ENCODE peak calls at places on chromosomes 5 and 9, in nine cellular contexts. One of them, this sample, is unnamed.

GRCh38 chr5:179780343-179780742 is 13.4 kb upstream of the LTC4S start:
- DNase-seq in right cardiac atrium: no peak
- DNase-seq in BJ: no peak
- DNase-seq in HFF-Myc: no peak
- DNase-seq in NCI-H2171 treated with DMSO at 0.1 percent for 48 hours: no peak
- DNase-seq in HuH-7.5: no peak
- DNase-seq in activated naive CD4-positive, alpha-beta T cell treated with anti-CD3 and anti-CD28 coated beads, Interleukin-2, amount 50 U/mL, for 16 hours: no peak
- DNase-seq in CD4-positive, alpha-beta T cell: no peak
- DNase-seq in SW 1271: no peak
- DNase-seq in this sample: no peak

GRCh38 chr5:89147026-89147425 is 264.0 kb upstream of the MEF2C start:
- DNase-seq in right cardiac atrium: no peak
- DNase-seq in BJ: no peak
- DNase-seq in HFF-Myc: no peak
- DNase-seq in NCI-H2171 treated with DMSO at 0.1 percent for 48 hours: no peak
- DNase-seq in HuH-7.5: no peak
- DNase-seq in activated naive CD4-positive, alpha-beta T cell treated with anti-CD3 and anti-CD28 coated beads, Interleukin-2, amount 50 U/mL, for 16 hours: no peak
- DNase-seq in CD4-positive, alpha-beta T cell: no peak
- DNase-seq in SW 1271: no peak
- DNase-seq in this sample: no peak

GRCh38 chr5:160342413-160342941 is 27.9 kb downstream of the C1QTNF2 start:
- DNase-seq in right cardiac atrium: no peak
- DNase-seq in BJ: peak
- DNase-seq in HFF-Myc: no peak
- DNase-seq in NCI-H2171 treated with DMSO at 0.1 percent for 48 hours: peak
- DNase-seq in HuH-7.5: no peak
- DNase-seq in activated naive CD4-positive, alpha-beta T cell treated with anti-CD3 and anti-CD28 coated beads, Interleukin-2, amount 50 U/mL, for 16 hours: no peak
- DNase-seq in CD4-positive, alpha-beta T cell: no peak
- DNase-seq in SW 1271: no peak
- DNase-seq in this sample: no peak

GRCh38 chr9:134066923-134067851 is 639 bp downstream of the BRD3 start:
- DNase-seq in right cardiac atrium: no peak
- DNase-seq in BJ: no peak
- DNase-seq in HFF-Myc: no peak
- DNase-seq in NCI-H2171 treated with DMSO at 0.1 percent for 48 hours: peak
- DNase-seq in HuH-7.5: peak
- DNase-seq in activated naive CD4-positive, alpha-beta T cell treated with anti-CD3 and anti-CD28 coated beads, Interleukin-2, amount 50 U/mL, for 16 hours: peak
- DNase-seq in CD4-positive, alpha-beta T cell: peak
- DNase-seq in SW 1271: no peak
- DNase-seq in this sample: no peak

GRCh38 chr9:32524558-32525461 is 1.2 kb downstream of the RIGI start:
- DNase-seq in right cardiac atrium: no peak
- DNase-seq in BJ: no peak
- DNase-seq in HFF-Myc: no peak
- DNase-seq in NCI-H2171 treated with DMSO at 0.1 percent for 48 hours: no peak
- DNase-seq in HuH-7.5: no peak
- DNase-seq in activated naive CD4-positive, alpha-beta T cell treated with anti-CD3 and anti-CD28 coated beads, Interleukin-2, amount 50 U/mL, for 16 hours: peak
- DNase-seq in CD4-positive, alpha-beta T cell: no peak
- DNase-seq in SW 1271: peak
- DNase-seq in this sample: no peak

GRCh38 chr9:124497441-124497840 is 9.8 kb downstream of the NR5A1 start:
- DNase-seq in right cardiac atrium: no peak
- DNase-seq in BJ: no peak
- DNase-seq in HFF-Myc: no peak
- DNase-seq in NCI-H2171 treated with DMSO at 0.1 percent for 48 hours: no peak
- DNase-seq in HuH-7.5: no peak
- DNase-seq in activated naive CD4-positive, alpha-beta T cell treated with anti-CD3 and anti-CD28 coated beads, Interleukin-2, amount 50 U/mL, for 16 hours: no peak
- DNase-seq in CD4-positive, alpha-beta T cell: no peak
- DNase-seq in SW 1271: no peak
- DNase-seq in this sample: no peak

GRCh38 chr5:173454764-173455598 is 126.8 kb upstream of the STC2 start:
- DNase-seq in right cardiac atrium: peak
- DNase-seq in BJ: peak
- DNase-seq in HFF-Myc: peak
- DNase-seq in NCI-H2171 treated with DMSO at 0.1 percent for 48 hours: no peak
- DNase-seq in HuH-7.5: no peak
- DNase-seq in activated naive CD4-positive, alpha-beta T cell treated with anti-CD3 and anti-CD28 coated beads, Interleukin-2, amount 50 U/mL, for 16 hours: no peak
- DNase-seq in CD4-positive, alpha-beta T cell: no peak
- DNase-seq in SW 1271: peak
- DNase-seq in this sample: no peak

GRCh38 chr5:10538789-10539684 is 24.8 kb upstream of the ANKRD33B start:
- DNase-seq in right cardiac atrium: no peak
- DNase-seq in BJ: no peak
- DNase-seq in HFF-Myc: no peak
- DNase-seq in NCI-H2171 treated with DMSO at 0.1 percent for 48 hours: no peak
- DNase-seq in HuH-7.5: no peak
- DNase-seq in activated naive CD4-positive, alpha-beta T cell treated with anti-CD3 and anti-CD28 coated beads, Interleukin-2, amount 50 U/mL, for 16 hours: no peak
- DNase-seq in CD4-positive, alpha-beta T cell: no peak
- DNase-seq in SW 1271: no peak
- DNase-seq in this sample: no peak

GRCh38 chr5:151718168-151718567 is 31.5 kb upstream of the SPARC start:
- DNase-seq in right cardiac atrium: no peak
- DNase-seq in BJ: no peak
- DNase-seq in HFF-Myc: no peak
- DNase-seq in NCI-H2171 treated with DMSO at 0.1 percent for 48 hours: no peak
- DNase-seq in HuH-7.5: no peak
- DNase-seq in activated naive CD4-positive, alpha-beta T cell treated with anti-CD3 and anti-CD28 coated beads, Interleukin-2, amount 50 U/mL, for 16 hours: no peak
- DNase-seq in CD4-positive, alpha-beta T cell: no peak
- DNase-seq in SW 1271: no peak
- DNase-seq in this sample: no peak

GRCh38 chr5:67015577-67016290 is 180.9 kb downstream of the CD180 start:
- DNase-seq in right cardiac atrium: no peak
- DNase-seq in BJ: no peak
- DNase-seq in HFF-Myc: no peak
- DNase-seq in NCI-H2171 treated with DMSO at 0.1 percent for 48 hours: peak
- DNase-seq in HuH-7.5: no peak
- DNase-seq in activated naive CD4-positive, alpha-beta T cell treated with anti-CD3 and anti-CD28 coated beads, Interleukin-2, amount 50 U/mL, for 16 hours: no peak
- DNase-seq in CD4-positive, alpha-beta T cell: no peak
- DNase-seq in SW 1271: no peak
- DNase-seq in this sample: peak

GRCh38 chr5:149410071-149410470 is 31.0 kb upstream of the IL17B start:
- DNase-seq in right cardiac atrium: no peak
- DNase-seq in BJ: no peak
- DNase-seq in HFF-Myc: no peak
- DNase-seq in NCI-H2171 treated with DMSO at 0.1 percent for 48 hours: no peak
- DNase-seq in HuH-7.5: no peak
- DNase-seq in activated naive CD4-positive, alpha-beta T cell treated with anti-CD3 and anti-CD28 coated beads, Interleukin-2, amount 50 U/mL, for 16 hours: no peak
- DNase-seq in CD4-positive, alpha-beta T cell: no peak
- DNase-seq in SW 1271: no peak
- DNase-seq in this sample: no peak

GRCh38 chr5:63194126-63194525 is 615.5 kb downstream of the LRRC70 start:
- DNase-seq in right cardiac atrium: no peak
- DNase-seq in BJ: no peak
- DNase-seq in HFF-Myc: no peak
- DNase-seq in NCI-H2171 treated with DMSO at 0.1 percent for 48 hours: no peak
- DNase-seq in HuH-7.5: no peak
- DNase-seq in activated naive CD4-positive, alpha-beta T cell treated with anti-CD3 and anti-CD28 coated beads, Interleukin-2, amount 50 U/mL, for 16 hours: no peak
- DNase-seq in CD4-positive, alpha-beta T cell: no peak
- DNase-seq in SW 1271: no peak
- DNase-seq in this sample: no peak

GRCh38 chr5:55533806-55534435 is 843 bp downstream of the PLPP1 start:
- DNase-seq in right cardiac atrium: no peak
- DNase-seq in BJ: no peak
- DNase-seq in HFF-Myc: peak
- DNase-seq in NCI-H2171 treated with DMSO at 0.1 percent for 48 hours: peak
- DNase-seq in HuH-7.5: peak
- DNase-seq in activated naive CD4-positive, alpha-beta T cell treated with anti-CD3 and anti-CD28 coated beads, Interleukin-2, amount 50 U/mL, for 16 hours: no peak
- DNase-seq in CD4-positive, alpha-beta T cell: no peak
- DNase-seq in SW 1271: peak
- DNase-seq in this sample: peak

GRCh38 chr5:56116599-56117131 is 116.5 kb downstream of the ANKRD55 start:
- DNase-seq in right cardiac atrium: no peak
- DNase-seq in BJ: no peak
- DNase-seq in HFF-Myc: no peak
- DNase-seq in NCI-H2171 treated with DMSO at 0.1 percent for 48 hours: no peak
- DNase-seq in HuH-7.5: no peak
- DNase-seq in activated naive CD4-positive, alpha-beta T cell treated with anti-CD3 and anti-CD28 coated beads, Interleukin-2, amount 50 U/mL, for 16 hours: no peak
- DNase-seq in CD4-positive, alpha-beta T cell: no peak
- DNase-seq in SW 1271: no peak
- DNase-seq in this sample: no peak

GRCh38 chr5:179264053-179264540 is 81.2 kb downstream of the ADAMTS2 start:
- DNase-seq in right cardiac atrium: no peak
- DNase-seq in BJ: no peak
- DNase-seq in HFF-Myc: no peak
- DNase-seq in NCI-H2171 treated with DMSO at 0.1 percent for 48 hours: no peak
- DNase-seq in HuH-7.5: no peak
- DNase-seq in activated naive CD4-positive, alpha-beta T cell treated with anti-CD3 and anti-CD28 coated beads, Interleukin-2, amount 50 U/mL, for 16 hours: peak
- DNase-seq in CD4-positive, alpha-beta T cell: no peak
- DNase-seq in SW 1271: no peak
- DNase-seq in this sample: no peak

GRCh38 chr9:3510796-3511195 is 15.0 kb downstream of the RFX3 start:
- DNase-seq in right cardiac atrium: no peak
- DNase-seq in BJ: no peak
- DNase-seq in HFF-Myc: no peak
- DNase-seq in NCI-H2171 treated with DMSO at 0.1 percent for 48 hours: no peak
- DNase-seq in HuH-7.5: no peak
- DNase-seq in activated naive CD4-positive, alpha-beta T cell treated with anti-CD3 and anti-CD28 coated beads, Interleukin-2, amount 50 U/mL, for 16 hours: no peak
- DNase-seq in CD4-positive, alpha-beta T cell: no peak
- DNase-seq in SW 1271: no peak
- DNase-seq in this sample: no peak

GRCh38 chr5:139725073-139725830 is 70.4 kb upstream of the PSD2 start:
- DNase-seq in right cardiac atrium: peak
- DNase-seq in BJ: peak
- DNase-seq in HFF-Myc: peak
- DNase-seq in NCI-H2171 treated with DMSO at 0.1 percent for 48 hours: no peak
- DNase-seq in HuH-7.5: peak
- DNase-seq in activated naive CD4-positive, alpha-beta T cell treated with anti-CD3 and anti-CD28 coated beads, Interleukin-2, amount 50 U/mL, for 16 hours: no peak
- DNase-seq in CD4-positive, alpha-beta T cell: no peak
- DNase-seq in SW 1271: peak
- DNase-seq in this sample: no peak

GRCh38 chr9:122797316-122798033 is 2.4 kb upstream of the OR1K1 start:
- DNase-seq in right cardiac atrium: no peak
- DNase-seq in BJ: no peak
- DNase-seq in HFF-Myc: no peak
- DNase-seq in NCI-H2171 treated with DMSO at 0.1 percent for 48 hours: no peak
- DNase-seq in HuH-7.5: no peak
- DNase-seq in activated naive CD4-positive, alpha-beta T cell treated with anti-CD3 and anti-CD28 coated beads, Interleukin-2, amount 50 U/mL, for 16 hours: no peak
- DNase-seq in CD4-positive, alpha-beta T cell: no peak
- DNase-seq in SW 1271: no peak
- DNase-seq in this sample: no peak

This sample was measured in DMS 273 treated with DMSO at 0.1 percent for 48 hours.